ENCODE peak calls at places on chromosomes 1 and 21, in six cellular contexts. S is IMR-90, F is ovary, I is NB4, T is adrenal gland, N is GM06990. G is an unnamed sample.

GRCh38 chr1:3111616-3112021 is 42.6 kb downstream of the PRDM16 start:
- DNase-seq in S (no peak), F (no peak), I (no peak), T (no peak), N (no peak), G (no peak)

GRCh38 chr1:4075436-4076225 is 175.6 kb upstream of the C1orf174 start:
- DNase-seq in S (no peak), F (no peak), I (no peak), T (no peak), N (no peak), G (no peak)

GRCh38 chr1:39348278-39348677 is 143.2 kb upstream of the BMP8A start:
- DNase-seq in S (no peak), F (no peak), I (no peak), T (no peak), N (no peak), G (no peak)

GRCh38 chr21:14901482-14901958 is 163.3 kb downstream of the NRIP1 start:
- DNase-seq in S (peak; percentile 64), F (no peak), I (no peak), T (no peak), N (peak; percentile 20), G (no peak)

GRCh38 chr1:234326493-234327366 is 46.5 kb upstream of the COA6 start:
- DNase-seq in S (peak; percentile 43), F (no peak), I (peak; percentile 66), T (peak; percentile 69), N (peak; percentile 38), G (peak; percentile 58)

GRCh38 chr1:92310185-92310597 is 11.3 kb downstream of the RPAP2 start:
- DNase-seq in S (peak; percentile 50), F (no peak), I (peak; percentile 64), T (no peak), N (no peak), G (no peak)

GRCh38 chr1:16126738-16127515 is 28.9 kb downstream of the EPHA2 start:
- DNase-seq in S (no peak), F (peak; percentile 10), I (no peak), T (no peak), N (no peak), G (no peak)

GRCh38 chr1:206048582-206048981 is 4.4 kb upstream of the RHEX start:
- DNase-seq in S (no peak), F (no peak), I (peak; percentile 85), T (peak; percentile 53), N (no peak), G (no peak)

GRCh38 chr21:43767980-43768867 is 7.9 kb downstream of the CSTB start:
- DNase-seq in S (peak; percentile 75), F (no peak), I (peak; percentile 57), T (peak; percentile 80), N (no peak), G (no peak)

GRCh38 chr1:245770191-245770590 is 615.4 kb downstream of the KIF26B start:
- DNase-seq in S (peak; percentile 30), F (no peak), I (no peak), T (no peak), N (no peak), G (no peak)

GRCh38 chr1:219576931-219577330 is 36.0 kb downstream of the ZC3H11B start:
- DNase-seq in S (no peak), F (no peak), I (no peak), T (no peak), N (no peak), G (no peak)

GRCh38 chr1:219575563-219575962 is 37.3 kb downstream of the ZC3H11B start:
- DNase-seq in S (no peak), F (no peak), I (no peak), T (no peak), N (no peak), G (no peak)

GRCh38 chr1:219573960-219574359 is 38.9 kb downstream of the ZC3H11B start:
- DNase-seq in S (no peak), F (no peak), I (no peak), T (no peak), N (peak; percentile 24), G (no peak)

GRCh38 chr1:219573158-219573557 is 39.7 kb downstream of the ZC3H11B start:
- DNase-seq in S (no peak), F (no peak), I (no peak), T (no peak), N (no peak), G (no peak)

DNA sequence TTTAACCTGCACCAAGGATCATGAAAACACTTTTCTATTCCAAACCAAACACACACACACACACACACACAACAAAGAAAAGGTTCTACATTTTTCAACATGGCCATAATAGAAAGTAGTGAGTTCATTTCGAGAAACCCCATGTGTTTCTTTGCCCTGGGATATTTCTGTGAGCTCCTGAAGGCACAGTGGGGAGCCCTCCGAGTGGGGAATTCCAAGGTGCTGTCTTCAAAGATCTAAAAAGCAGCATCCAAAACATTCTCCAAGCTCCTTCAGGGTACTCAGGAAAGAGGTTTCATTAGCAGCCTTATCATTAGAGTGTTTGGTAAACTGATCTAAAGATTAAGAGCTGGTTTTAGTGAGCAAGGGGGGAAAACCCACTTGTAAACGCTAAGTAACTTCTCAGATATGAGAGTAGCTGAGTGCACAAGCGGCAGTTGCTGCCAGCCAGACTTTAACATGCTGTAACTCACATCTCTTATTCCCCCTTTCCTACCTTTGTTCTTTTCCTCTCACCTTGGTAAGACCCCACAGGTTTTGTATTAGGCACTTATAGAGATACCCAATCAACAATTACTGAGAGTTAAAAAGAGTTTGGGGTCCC is 38.3 kb downstream of the ZC3H11B start:
- DNase-seq in S (no peak), F (no peak), I (no peak), T (no peak), N (no peak), G (no peak)
- H3K4me3 ChIP-seq in S (no peak overlapping the region), F (no peak overlapping the region), I (no peak overlapping the region), T (no peak overlapping the region), N (no peak overlapping the region), G (no peak overlapping the region)

GRCh38 chr21:35048706-35049617 is at the start of gene RUNX1:
- DNase-seq in S (peak; percentile 56), F (no peak), I (peak; percentile 98), T (peak; percentile 66), N (peak; percentile 84), G (no peak)
- H3K4me3 ChIP-seq in S (no peak within 1 kb of the TSS), F (no peak within 1 kb of the TSS), I (peak within 1 kb of the TSS; percentile 98), T (no peak within 1 kb of the TSS), N (peak within 1 kb of the TSS; percentile 56), G (no peak within 1 kb of the TSS)

GRCh38 chr1:1134300-1134961 is 18.5 kb upstream of the C1orf159 start:
- DNase-seq in S (no peak), F (no peak), I (no peak), T (no peak), N (no peak), G (no peak)

GRCh38 chr1:1137256-1138045 is 21.6 kb upstream of the C1orf159 start:
- DNase-seq in S (no peak), F (no peak), I (peak; percentile 63), T (no peak), N (peak; percentile 78), G (no peak)

GRCh38 chr1:1132928-1133750 is 17.2 kb upstream of the C1orf159 start:
- DNase-seq in S (peak; percentile 39), F (no peak), I (no peak), T (no peak), N (no peak), G (no peak)

GRCh38 chr1:1135339-1136111 is 19.6 kb upstream of the C1orf159 start:
- DNase-seq in S (no peak), F (no peak), I (no peak), T (no peak), N (no peak), G (no peak)

GRCh38 chr1:1136547-1137230 is 20.8 kb upstream of the C1orf159 start:
- DNase-seq in S (no peak), F (no peak), I (no peak), T (no peak), N (peak; percentile 50), G (no peak)
- H3K4me3 ChIP-seq in S (no peak overlapping the region), F (no peak overlapping the region), I (no peak overlapping the region), T (no peak overlapping the region), N (no peak overlapping the region), G (peak overlapping the region; percentile 2)

DNA sequence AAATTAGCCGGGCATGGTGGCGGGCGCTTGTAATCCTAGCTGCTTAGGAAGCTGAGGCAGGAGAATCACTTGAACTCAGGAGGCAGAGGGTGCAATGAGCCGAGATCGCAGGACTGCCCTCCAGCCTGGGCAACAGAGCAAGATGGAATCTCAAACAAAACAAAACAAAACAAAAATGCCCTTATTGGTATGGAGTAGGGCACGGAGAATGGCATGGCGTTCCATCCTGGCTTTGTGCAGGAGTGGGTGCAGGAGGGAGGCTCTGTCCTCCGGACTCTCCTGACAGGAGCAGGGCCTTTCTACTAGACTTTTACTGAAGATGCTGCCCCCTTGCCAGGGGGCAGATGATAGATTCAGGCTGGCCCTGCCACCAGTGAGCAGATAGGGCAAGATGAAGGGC is 1.0 kb downstream of the TMEM61 start:
- DNase-seq in S (no peak), F (no peak), I (no peak), T (peak; percentile 9), N (no peak), G (no peak)
- H3K4me3 ChIP-seq in S (no peak overlapping the region), F (no peak overlapping the region), I (no peak overlapping the region), T (no peak overlapping the region), N (no peak overlapping the region), G (no peak overlapping the region)

GRCh38 chr1:48079096-48079495 is 81.9 kb upstream of the TRABD2B start:
- DNase-seq in S (no peak), F (no peak), I (no peak), T (no peak), N (no peak), G (no peak)
- H3K4me3 ChIP-seq in S (no peak overlapping the region), F (no peak overlapping the region), I (no peak overlapping the region), T (no peak overlapping the region), N (no peak overlapping the region), G (no peak overlapping the region)

DNA sequence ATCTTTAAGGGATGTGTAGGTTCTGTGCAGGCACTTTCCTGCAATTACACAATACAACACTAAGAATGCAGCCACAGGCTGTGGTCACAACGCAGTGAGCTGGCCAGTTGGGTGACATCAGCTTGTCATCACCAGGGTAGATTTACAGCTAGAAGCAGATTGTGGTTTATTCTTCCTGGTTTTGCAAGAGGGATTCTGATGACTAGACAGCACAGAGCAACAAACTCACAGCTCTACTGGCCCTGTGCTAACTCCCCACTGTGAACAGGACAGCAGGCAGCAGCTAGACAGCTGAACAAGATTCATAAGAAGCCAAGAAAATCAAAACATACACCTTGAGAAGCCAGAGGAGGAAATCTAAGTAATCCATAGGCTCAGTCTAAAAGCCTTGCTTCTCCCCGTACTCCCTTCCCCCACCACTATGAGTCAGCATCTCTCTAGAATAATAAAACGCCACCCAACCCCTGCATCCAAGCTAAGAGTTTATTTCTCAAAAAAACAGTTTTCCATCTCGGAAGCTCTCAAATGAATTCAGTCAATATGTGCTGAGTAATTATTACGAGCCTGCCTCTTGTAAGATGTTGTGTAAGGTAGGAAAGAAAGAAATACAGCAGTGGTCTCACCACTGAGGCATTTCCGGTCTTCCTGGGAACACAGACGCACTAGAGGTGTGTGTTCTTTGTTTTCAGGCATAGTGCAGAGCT is 162.8 kb downstream of the NTPCR start:
- DNase-seq in S (peak; percentile 100), F (peak; percentile 47), I (peak; percentile 99), T (peak; percentile 91), N (peak; percentile 14), G (peak; percentile 70)
- H3K4me3 ChIP-seq in S (peak overlapping the region; percentile 0), F (no peak overlapping the region), I (peak overlapping the region; percentile 51), T (no peak overlapping the region), N (no peak overlapping the region), G (no peak overlapping the region)

DNA sequence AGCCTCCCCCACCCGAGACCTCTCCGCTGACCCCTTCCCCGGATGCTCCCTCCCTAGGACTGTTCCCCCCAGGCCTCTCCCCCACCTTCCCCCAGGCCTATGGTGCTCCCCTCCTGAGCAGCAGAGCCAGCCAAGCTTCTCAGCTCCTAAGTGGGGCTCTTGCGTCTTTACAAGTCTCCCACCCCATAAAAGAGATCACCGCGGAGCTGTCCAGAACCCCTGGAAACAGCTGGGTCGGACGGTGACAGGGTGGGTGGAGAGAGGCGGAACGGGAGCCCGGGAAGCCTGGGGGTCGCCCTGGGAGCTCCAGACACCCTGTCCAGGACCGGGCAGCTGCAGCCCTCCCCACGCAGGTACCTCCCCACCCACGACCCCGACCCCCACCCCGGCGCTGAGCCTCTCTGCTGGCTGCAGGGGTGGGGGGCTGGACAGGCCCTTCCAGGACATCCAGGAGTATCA is 61.2 kb downstream of the WNT9A start:
- DNase-seq in S (no peak), F (peak; percentile 48), I (no peak), T (peak; percentile 38), N (no peak), G (no peak)
- H3K4me3 ChIP-seq in S (no peak overlapping the region), F (peak overlapping the region; percentile 34), I (no peak overlapping the region), T (no peak overlapping the region), N (no peak overlapping the region), G (no peak overlapping the region)